ENCODE peak calls at places on chromosomes 5 and 9, in four cellular contexts. G is uterus, A is ELR, Z is germinal center. P is an unnamed sample.

GRCh38 chr5:172931001-172931536 is 28.2 kb upstream of the RPL26L1 start:
- DNase-seq in A (peak), Z (no peak), G (no peak), P (peak)

GRCh38 chr9:33155393-33155792 is 11.7 kb downstream of the B4GALT1 start:
- DNase-seq in A (no peak), Z (no peak), G (no peak), P (no peak)

GRCh38 chr5:111224561-111224989 is 391 bp downstream of the CAMK4 start:
- DNase-seq in A (no peak), G (no peak), Z (no peak), P (no peak)

GRCh38 chr5:162485666-162486292 is 418.2 kb downstream of the GABRG2 start:
- DNase-seq in Z (no peak), A (no peak), G (no peak), P (no peak)

GRCh38 chr5:154861946-154862345 is 3.5 kb downstream of the CNOT8 start:
- DNase-seq in G (no peak), Z (no peak), A (no peak), P (no peak)

GRCh38 chr5:128965638-128966302 is 482 bp downstream of the SLC27A6 start:
- DNase-seq in Z (no peak), A (no peak), G (no peak), P (no peak)

GRCh38 chr9:77177894-77178794 is 810 bp downstream of the VPS13A start:
- DNase-seq in A (peak), Z (peak), G (peak), P (no peak)

GRCh38 chr9:18189876-18190670 is 283.9 kb upstream of the ADAMTSL1 start:
- DNase-seq in Z (no peak), G (no peak), A (no peak), P (no peak)

GRCh38 chr9:133591985-133592384 is 17.2 kb downstream of the FAM163B start:
- DNase-seq in G (no peak), A (no peak), Z (no peak), P (no peak)

GRCh38 chr5:116652903-116653302 is 78.3 kb upstream of the SEMA6A start:
- DNase-seq in G (no peak), A (no peak), Z (no peak), P (peak)

GRCh38 chr5:44665101-44665701 is 143.5 kb upstream of the MRPS30 start:
- DNase-seq in G (no peak), A (peak), Z (no peak), P (no peak)

GRCh38 chr5:56126487-56127179 is 106.5 kb downstream of the ANKRD55 start:
- DNase-seq in G (no peak), A (peak), Z (no peak), P (no peak)

GRCh38 chr5:135034186-135034962 is at the start of gene PITX1:
- DNase-seq in Z (peak), A (peak), G (no peak), P (no peak)

GRCh38 chr5:92548351-92548750 is 1032.7 kb downstream of the NR2F1-AS1 start:
- DNase-seq in A (no peak), G (no peak), Z (no peak), P (no peak)

GRCh38 chr9:127424669-127424986 is 446 bp downstream of the ZNF79 start:
- DNase-seq in A (no peak), Z (no peak), G (no peak), P (no peak)

GRCh38 chr9:133331641-133332380 is 4.2 kb downstream of the SURF6 start:
- DNase-seq in Z (no peak), G (no peak), A (no peak), P (no peak)

GRCh38 chr5:153551537-153552079 is 61.1 kb downstream of the GRIA1 start:
- DNase-seq in G (no peak), A (peak), Z (no peak), P (peak)